ENCODE peak calls at places on chromosomes 2 and 18, in nine cellular contexts. R, U, A, B, H, I, Q, Z and P are unnamed samples.

GRCh38 chr2:172239944-172240590 is 137.4 kb upstream of the DLX2 start:
- DNase-seq in U (no peak), Z (no peak), I (no peak), B (no peak), Q (no peak), R (no peak), H (no peak), A (peak), P (peak)

GRCh38 chr2:68196120-68196716 is 38.5 kb downstream of the PNO1 start:
- DNase-seq in H (no peak), U (peak), Q (no peak), I (peak), R (peak), B (peak), A (peak), Z (no peak), P (peak)

GRCh38 chr2:134375935-134376334 is 122.1 kb downstream of the MGAT5 start:
- DNase-seq in B (no peak), A (peak), U (peak), Q (no peak), I (peak), R (no peak), H (no peak), Z (peak), P (peak)

GRCh38 chr2:216006164-216006663 is 7.1 kb downstream of the MREG start:
- DNase-seq in Z (no peak), U (no peak), Q (peak), B (peak), R (peak), H (no peak), I (no peak), A (peak), P (peak)

GRCh38 chr2:170354855-170355649 is 177.1 kb downstream of the MYO3B start:
- DNase-seq in U (no peak), I (no peak), Q (peak), Z (no peak), R (no peak), H (no peak), A (no peak), B (no peak), P (no peak)

GRCh38 chr2:102488063-102488462 is 15.0 kb downstream of the SLC9A4 start:
- DNase-seq in U (no peak), Q (no peak), H (no peak), R (no peak), B (no peak), A (peak), Z (no peak), I (peak), P (peak)

GRCh38 chr2:167759531-167759930 is 487.9 kb downstream of the STK39 start:
- DNase-seq in B (no peak), A (no peak), H (no peak), R (no peak), Q (no peak), U (no peak), Z (no peak), I (no peak), P (no peak)

GRCh38 chr18:79789091-79789891 is 8.4 kb upstream of the KCNG2 start:
- DNase-seq in I (no peak), Q (no peak), A (no peak), R (no peak), Z (no peak), U (no peak), H (no peak), B (no peak), P (no peak)

GRCh38 chr2:64766841-64767669 is 113.3 kb upstream of the SERTAD2 start:
- DNase-seq in R (no peak), U (no peak), H (no peak), A (peak), I (no peak), Q (peak), B (peak), Z (no peak), P (peak)

GRCh38 chr2:231987088-231987788 is 25.7 kb downstream of the DIS3L2 start:
- DNase-seq in Z (no peak), R (no peak), U (peak), Q (no peak), I (no peak), B (no peak), H (no peak), A (no peak), P (no peak)